ENCODE peak calls at places on chromosome 7, in seven cellular contexts. Y, A, U, B, O, R and M are unnamed samples.
A peak's percentile ranks its signal among the peaks of the same experiment; 100 is the strongest.

GRCh38 chr7:156124356-156124755 is 312.1 kb upstream of the SHH start:
- DNase-seq in A (no peak), U (no peak), R (no peak), O (no peak), Y (no peak), B (no peak), M (no peak)

GRCh38 chr7:74372511-74373111 is 81.1 kb upstream of the GTF2IRD1 start:
- DNase-seq in B (peak; percentile 45), O (no peak), R (no peak), Y (peak; percentile 23), U (no peak), A (no peak), M (peak; percentile 38)

GRCh38 chr7:73992104-73992562 is 35.8 kb upstream of the ELN start:
- DNase-seq in Y (no peak), R (peak; percentile 46), B (peak; percentile 64), U (no peak), O (no peak), A (no peak), M (no peak)

GRCh38 chr7:113912881-113913280 is 5.9 kb downstream of the PPP1R3A start:
- DNase-seq in Y (no peak), A (no peak), U (no peak), B (no peak), R (no peak), O (no peak), M (no peak)

GRCh38 chr7:140209866-140210609 is 33.3 kb upstream of the KDM7A start:
- DNase-seq in B (no peak), U (no peak), O (no peak), R (peak; percentile 57), Y (no peak), A (no peak), M (no peak)

GRCh38 chr7:107224858-107225257 is 56.1 kb downstream of the HBP1 start:
- DNase-seq in Y (no peak), O (no peak), B (no peak), R (no peak), A (no peak), U (no peak), M (no peak)

GRCh38 chr7:3882782-3883181 is 581.7 kb downstream of the SDK1 start:
- DNase-seq in B (no peak), Y (no peak), U (no peak), R (no peak), A (no peak), O (no peak), M (no peak)

GRCh38 chr7:159119851-159120539 is 24.7 kb downstream of the VIPR2 start:
- DNase-seq in U (no peak), B (no peak), Y (no peak), A (no peak), R (no peak), O (no peak), M (no peak)

GRCh38 chr7:21526007-21526406 is 16.8 kb upstream of the DNAH11 start:
- DNase-seq in B (no peak), A (no peak), U (no peak), O (no peak), R (no peak), Y (no peak), M (peak; percentile 45)

GRCh38 chr7:100489824-100490223 is 6.1 kb downstream of the NYAP1 start:
- DNase-seq in O (no peak), Y (peak; percentile 67), R (peak; percentile 76), U (peak; percentile 80), B (no peak), A (peak; percentile 97), M (peak; percentile 19)

GRCh38 chr7:26515462-26515861 is 223.8 kb downstream of the SNX10 start:
- DNase-seq in A (peak; percentile 34), U (no peak), O (no peak), Y (no peak), R (peak; percentile 92), B (no peak), M (no peak)

GRCh38 chr7:6436385-6436685 is 11.4 kb downstream of the DAGLB start:
- DNase-seq in B (no peak), Y (no peak), O (no peak), R (peak; percentile 58), U (no peak), A (no peak), M (peak; percentile 93)

GRCh38 chr7:156473476-156474240 is 166.9 kb upstream of the RNF32 start:
- DNase-seq in A (peak; percentile 63), Y (peak; percentile 46), O (no peak), R (peak; percentile 42), B (peak; percentile 43), U (no peak), M (peak; percentile 43)

GRCh38 chr7:47600199-47601118 is 18.5 kb upstream of the TNS3 start:
- DNase-seq in Y (no peak), R (peak; percentile 67), O (no peak), A (no peak), U (peak; percentile 47), B (no peak), M (peak; percentile 51)

GRCh38 chr7:56009695-56010094 is 41.5 kb downstream of the PSPH start:
- DNase-seq in O (no peak), B (no peak), Y (no peak), A (peak; percentile 94), U (no peak), R (peak; percentile 88), M (no peak)

GRCh38 chr7:129525225-129525862 is 23.0 kb downstream of the SMKR1 start:
- DNase-seq in Y (no peak), A (no peak), B (no peak), R (no peak), O (no peak), U (no peak), M (no peak)